ENCODE peak calls at places on chromosome 10, in seven cellular contexts. E is MCF 10A, K is bronchial epithelial cell, R is fibroblast of the aortic adventitia, M is heart right ventricle, B is spleen, F is neural crest cell. A is an unnamed sample.

GRCh38 chr10:86747796-86748581 is 8.4 kb upstream of the BMPR1A start:
- DNase-seq in B (no peak), F (no peak), M (no peak), E (no peak), R (no peak), K (no peak), A (no peak)

GRCh38 chr10:84715911-84716310 is 387.5 kb downstream of the CCSER2 start:
- DNase-seq in B (no peak), E (peak), M (no peak), F (peak), K (peak), R (no peak), A (peak)

GRCh38 chr10:114397651-114398145 is 6.6 kb downstream of the AFAP1L2 start:
- DNase-seq in F (no peak), E (no peak), R (peak), K (no peak), B (no peak), M (no peak), A (no peak)

GRCh38 chr10:102782698-102783540 is 39.2 kb downstream of the WBP1L start:
- DNase-seq in B (no peak), F (no peak), K (peak), R (peak), E (peak), M (peak), A (no peak)

GRCh38 chr10:95560288-95561199 is 627 bp downstream of the SORBS1 start:
- DNase-seq in E (peak), K (no peak), M (peak), R (peak), F (peak), B (peak), A (peak)

GRCh38 chr10:62021116-62021515 is 119.6 kb downstream of the ARID5B start:
- DNase-seq in E (no peak), M (no peak), F (no peak), B (no peak), R (no peak), K (no peak), A (no peak)

GRCh38 chr10:68721673-68721963 is 579 bp downstream of the CCAR1 start:
- DNase-seq in R (no peak), M (no peak), K (no peak), F (no peak), E (no peak), B (no peak), A (no peak)

GRCh38 chr10:69360485-69361302 is 56.0 kb downstream of the TACR2 start:
- DNase-seq in E (peak), M (peak), F (no peak), B (no peak), R (peak), K (peak), A (no peak)

GRCh38 chr10:28250782-28251181 is 52.1 kb downstream of the MPP7 start:
- DNase-seq in R (peak), B (no peak), E (peak), M (no peak), K (peak), F (no peak), A (no peak)

GRCh38 chr10:110918633-110919348 is at the start of gene BBIP1:
- DNase-seq in B (peak), E (peak), F (no peak), K (peak), M (no peak), R (peak), A (peak)

GRCh38 chr10:75095631-75096030 is 15.8 kb upstream of the SAMD8 start:
- DNase-seq in E (no peak), M (no peak), R (no peak), F (no peak), K (no peak), B (no peak), A (no peak)

GRCh38 chr10:87775766-87776165 is 42.3 kb downstream of the ATAD1 start:
- DNase-seq in F (no peak), E (no peak), B (no peak), K (peak), M (no peak), R (peak), A (no peak)

GRCh38 chr10:107232013-107232412 is 67.5 kb upstream of the SORCS1 start:
- DNase-seq in F (no peak), B (no peak), E (peak), K (peak), M (no peak), R (no peak), A (no peak)

GRCh38 chr10:93126484-93127052 is 52.9 kb downstream of the CYP26A1 start:
- DNase-seq in F (no peak), R (no peak), B (no peak), K (no peak), E (no peak), M (no peak), A (no peak)

GRCh38 chr10:83892737-83893136 is 246.6 kb upstream of the GHITM start:
- DNase-seq in B (no peak), R (no peak), M (no peak), E (no peak), K (no peak), F (no peak), A (no peak)

GRCh38 chr10:51821045-51821444 is 121.7 kb upstream of the CSTF2T start:
- DNase-seq in M (no peak), K (no peak), B (no peak), F (no peak), R (no peak), E (no peak), A (no peak)

GRCh38 chr10:11631890-11632587 is 20.6 kb upstream of the USP6NL start:
- DNase-seq in E (no peak), B (peak), M (no peak), K (no peak), F (no peak), R (no peak), A (peak)

GRCh38 chr10:113071446-113071845 is 121.4 kb downstream of the TCF7L2 start:
- DNase-seq in F (no peak), B (no peak), M (peak), K (peak), E (peak), R (peak), A (no peak)

GRCh38 chr10:47104786-47105385 is 193.7 kb downstream of the PTPN20 start:
- DNase-seq in F (no peak), E (no peak), M (no peak), R (no peak), B (no peak), K (no peak), A (no peak)

GRCh38 chr10:11145498-11145855 is 127.8 kb downstream of the CELF2 start:
- DNase-seq in B (peak), R (peak), F (no peak), M (peak), E (no peak), K (no peak), A (peak)

GRCh38 chr10:31761156-31761555 is 167.5 kb downstream of the ARHGAP12 start:
- DNase-seq in K (no peak), M (no peak), R (peak), B (no peak), F (no peak), E (no peak), A (no peak)

GRCh38 chr10:58570307-58570723 is 57.6 kb downstream of the BICC1 start:
- DNase-seq in F (no peak), R (peak), K (no peak), E (no peak), M (no peak), B (no peak), A (no peak)

GRCh38 chr10:132685921-132686680 is 99.8 kb downstream of the NKX6-2 start:
- DNase-seq in R (no peak), E (no peak), F (no peak), K (no peak), M (no peak), B (peak), A (no peak)

GRCh38 chr10:131430716-131431402 is 119.3 kb upstream of the TCERG1L start:
- DNase-seq in B (peak), E (no peak), F (no peak), M (no peak), R (no peak), K (no peak), A (no peak)

GRCh38 chr10:33041783-33042437 is 83.9 kb upstream of the ITGB1 start:
- DNase-seq in R (no peak), B (no peak), E (no peak), M (no peak), K (no peak), F (no peak), A (no peak)

GRCh38 chr10:78338717-78339116 is 305.1 kb downstream of the RPS24 start:
- DNase-seq in B (no peak), K (no peak), R (no peak), M (no peak), E (no peak), F (no peak), A (no peak)
- TF ChIP-seq CTCF in B (no peak), K (no peak), R (no peak), M (no peak), E (no peak), F (no peak), A (no peak)

GRCh38 chr10:53899463-53899862 is 901.6 kb downstream of the PCDH15 start:
- DNase-seq in E (no peak), M (no peak), K (no peak), B (no peak), F (no peak), R (no peak), A (no peak)
- TF ChIP-seq CTCF in E (no peak), M (no peak), K (no peak), B (no peak), F (no peak), R (no peak), A (no peak)

GRCh38 chr10:72297968-72298773 is 24.4 kb downstream of the DDIT4 start:
- DNase-seq in F (peak), K (peak), R (peak), E (peak), M (peak), B (peak), A (peak)
- TF ChIP-seq CTCF in F (no peak), K (no peak), R (no peak), E (no peak), M (no peak), B (no peak), A (no peak)

GRCh38 chr10:43170491-43170890 is 32.2 kb downstream of the CSGALNACT2 start:
- DNase-seq in R (peak), E (no peak), K (no peak), B (no peak), M (no peak), F (no peak), A (no peak)
- TF ChIP-seq CTCF in R (no peak), E (no peak), K (no peak), B (no peak), M (no peak), F (peak), A (no peak)

DNA sequence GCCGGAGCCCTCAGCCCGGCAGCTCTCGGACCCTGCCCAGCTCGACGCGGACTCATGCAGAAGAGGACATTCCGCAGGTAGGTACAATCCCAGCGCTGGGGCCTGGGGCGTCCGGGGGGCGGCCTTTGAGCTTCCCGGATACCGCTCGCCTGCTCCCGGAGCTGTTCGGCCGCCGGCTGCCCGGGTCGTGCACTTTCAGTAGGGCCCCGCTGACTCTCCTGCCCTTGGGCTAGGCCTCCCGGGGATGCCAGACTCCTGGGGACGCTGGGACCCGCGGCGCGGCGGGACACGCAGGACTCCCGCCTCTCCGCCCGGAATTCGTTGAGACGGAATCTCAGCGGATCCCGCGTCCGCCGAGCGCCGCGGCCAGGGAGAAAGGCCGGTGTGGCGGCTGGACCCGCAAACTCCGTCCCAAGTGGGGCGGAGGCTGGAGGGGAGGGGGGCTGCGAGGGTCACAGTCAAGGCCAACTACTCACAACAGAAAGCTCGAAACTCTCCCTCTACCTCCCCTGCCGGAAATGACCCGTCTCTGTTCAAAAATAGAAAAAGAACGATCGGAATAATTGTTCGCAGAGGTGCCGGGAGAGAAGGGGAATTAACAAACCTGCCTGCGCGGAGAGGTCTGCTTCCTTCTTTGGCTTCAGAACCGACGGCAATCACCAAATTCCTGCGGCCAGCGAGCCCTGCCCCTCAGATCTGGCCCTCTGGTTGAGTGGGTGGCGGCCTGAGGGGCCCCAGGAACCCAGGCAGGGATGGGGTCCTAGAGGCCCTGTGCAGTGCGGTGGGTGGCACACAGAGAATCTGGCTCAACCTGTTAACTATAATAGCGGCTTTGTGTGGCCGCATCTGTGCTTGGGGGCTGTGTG is 9.2 kb downstream of the TLX1 start:
- DNase-seq in R (no peak), F (no peak), E (no peak), B (no peak), K (no peak), M (no peak), A (no peak)
- TF ChIP-seq CTCF in R (no peak), F (no peak), E (no peak), B (no peak), K (no peak), M (no peak), A (no peak)

DNA sequence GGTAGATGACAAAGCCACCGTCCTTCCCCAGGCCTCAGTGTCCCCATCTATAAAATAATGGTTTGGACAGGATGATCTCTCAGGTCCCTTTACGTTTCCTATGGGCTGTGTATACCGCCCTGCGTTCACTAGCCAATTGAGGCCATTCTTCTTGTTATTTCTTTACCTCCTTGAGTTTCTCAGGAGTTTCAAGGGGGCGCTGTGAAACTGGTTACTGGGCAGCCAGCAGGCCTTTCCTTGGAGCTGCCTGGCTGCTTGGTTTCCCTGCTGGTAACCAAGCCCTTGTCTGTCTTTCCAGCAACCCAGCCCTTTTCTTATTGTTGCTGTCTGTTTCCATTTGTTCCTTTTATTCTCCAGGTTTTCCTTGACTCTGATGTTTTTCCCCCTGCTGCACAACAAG is 26.9 kb downstream of the FGF8 start:
- DNase-seq in R (no peak), F (peak), K (no peak), M (no peak), E (no peak), B (no peak), A (peak)
- TF ChIP-seq CTCF in R (no peak), F (no peak), K (no peak), M (no peak), E (no peak), B (no peak), A (no peak)

GRCh38 chr10:99442394-99442793 is 12.0 kb upstream of the GOT1 start:
- DNase-seq in B (no peak), M (no peak), F (no peak), R (no peak), K (no peak), E (no peak), A (no peak)

GRCh38 chr10:99450156-99450555 is 19.7 kb upstream of the GOT1 start:
- DNase-seq in M (no peak), F (no peak), K (no peak), E (no peak), R (peak), B (no peak), A (no peak)

GRCh38 chr10:99449023-99449422 is 18.6 kb upstream of the GOT1 start:
- DNase-seq in E (no peak), R (no peak), B (no peak), F (no peak), K (no peak), M (no peak), A (no peak)

GRCh38 chr10:99443483-99443882 is 13.1 kb upstream of the GOT1 start:
- DNase-seq in M (no peak), B (no peak), E (no peak), R (no peak), F (no peak), K (no peak), A (no peak)

GRCh38 chr10:99444676-99445075 is 14.3 kb upstream of the GOT1 start:
- DNase-seq in R (no peak), M (no peak), F (no peak), K (no peak), E (no peak), B (no peak), A (no peak)
- TF ChIP-seq CTCF in R (no peak), M (no peak), F (no peak), K (no peak), E (no peak), B (no peak), A (no peak)

GRCh38 chr10:60009316-60009715 is 103.0 kb upstream of the CCDC6 start:
- DNase-seq in R (no peak), F (no peak), K (no peak), B (no peak), E (no peak), M (no peak), A (no peak)

GRCh38 chr10:60003709-60004191 is 97.4 kb upstream of the CCDC6 start:
- DNase-seq in R (no peak), F (no peak), K (no peak), E (no peak), M (no peak), B (no peak), A (no peak)

GRCh38 chr10:60006046-60006445 is 99.7 kb upstream of the CCDC6 start:
- DNase-seq in R (peak), B (no peak), M (no peak), E (peak), F (no peak), K (no peak), A (no peak)

GRCh38 chr10:60008816-60009215 is 102.5 kb upstream of the CCDC6 start:
- DNase-seq in R (no peak), M (no peak), E (peak), F (no peak), K (peak), B (no peak), A (no peak)
- TF ChIP-seq CTCF in R (no peak), M (no peak), E (no peak), F (no peak), K (no peak), B (no peak), A (no peak)

A was measured in GM10248.